ENCODE peak calls at places on chromosomes 16 and 17, in ten cellular contexts. One of them, this sample, is unnamed. For H3K4me1, the result is how much of the 10 kb centered on the place peaks cover.

GRCh38 chr16:49589721-49590120 is 216.1 kb downstream of the C16orf78 start:
- DNase-seq in SK-N-SH: no peak
- DNase-seq in Peyer's patch: no peak
- DNase-seq in GM23338: no peak
- DNase-seq in CD8-positive, alpha-beta T cell: no peak
- DNase-seq in tibial artery: no peak
- DNase-seq in lower lobe of right lung: no peak
- DNase-seq in IMR-90: no peak
- DNase-seq in cardiac muscle cell: no peak
- DNase-seq in HCT116: no peak
- DNase-seq in this sample: no peak

GRCh38 chr16:57578521-57579360 is 36.3 kb downstream of the ADGRG5 start:
- DNase-seq in SK-N-SH: no peak
- DNase-seq in Peyer's patch: peak
- DNase-seq in GM23338: no peak
- DNase-seq in CD8-positive, alpha-beta T cell: no peak
- DNase-seq in tibial artery: peak
- DNase-seq in lower lobe of right lung: no peak
- DNase-seq in IMR-90: no peak
- DNase-seq in cardiac muscle cell: no peak
- DNase-seq in HCT116: no peak
- DNase-seq in this sample: no peak

GRCh38 chr17:29766796-29767327 is 144.2 kb upstream of the CORO6 start:
- DNase-seq in SK-N-SH: no peak
- DNase-seq in Peyer's patch: no peak
- DNase-seq in GM23338: peak
- DNase-seq in CD8-positive, alpha-beta T cell: no peak
- DNase-seq in tibial artery: no peak
- DNase-seq in lower lobe of right lung: no peak
- DNase-seq in IMR-90: peak
- DNase-seq in cardiac muscle cell: no peak
- DNase-seq in HCT116: no peak
- DNase-seq in this sample: no peak

GRCh38 chr17:59300941-59301340 is 30.5 kb upstream of the YPEL2 start:
- DNase-seq in SK-N-SH: no peak
- DNase-seq in Peyer's patch: no peak
- DNase-seq in GM23338: no peak
- DNase-seq in CD8-positive, alpha-beta T cell: no peak
- DNase-seq in tibial artery: no peak
- DNase-seq in lower lobe of right lung: no peak
- DNase-seq in IMR-90: no peak
- DNase-seq in cardiac muscle cell: no peak
- DNase-seq in HCT116: no peak
- DNase-seq in this sample: no peak

GRCh38 chr17:79079421-79080200 is 5.0 kb downstream of the ENGASE start:
- DNase-seq in SK-N-SH: peak
- DNase-seq in Peyer's patch: no peak
- DNase-seq in GM23338: no peak
- DNase-seq in CD8-positive, alpha-beta T cell: no peak
- DNase-seq in tibial artery: no peak
- DNase-seq in lower lobe of right lung: peak
- DNase-seq in IMR-90: no peak
- DNase-seq in cardiac muscle cell: no peak
- DNase-seq in HCT116: no peak
- DNase-seq in this sample: peak

GRCh38 chr17:45936610-45937009 is 42.3 kb downstream of the MAPT start:
- DNase-seq in SK-N-SH: peak
- DNase-seq in Peyer's patch: no peak
- DNase-seq in GM23338: no peak
- DNase-seq in CD8-positive, alpha-beta T cell: no peak
- DNase-seq in tibial artery: no peak
- DNase-seq in lower lobe of right lung: no peak
- DNase-seq in IMR-90: no peak
- DNase-seq in cardiac muscle cell: no peak
- DNase-seq in HCT116: no peak
- DNase-seq in this sample: no peak

GRCh38 chr17:3961564-3962047 is 2.6 kb downstream of the ATP2A3 start:
- DNase-seq in SK-N-SH: no peak
- DNase-seq in Peyer's patch: peak
- DNase-seq in GM23338: no peak
- DNase-seq in CD8-positive, alpha-beta T cell: no peak
- DNase-seq in tibial artery: no peak
- DNase-seq in lower lobe of right lung: no peak
- DNase-seq in IMR-90: no peak
- DNase-seq in cardiac muscle cell: no peak
- DNase-seq in HCT116: no peak
- DNase-seq in this sample: no peak

GRCh38 chr16:12356622-12357365 is 380.3 kb downstream of the SNX29 start:
- DNase-seq in SK-N-SH: no peak
- DNase-seq in Peyer's patch: no peak
- DNase-seq in GM23338: peak
- DNase-seq in CD8-positive, alpha-beta T cell: no peak
- DNase-seq in tibial artery: no peak
- DNase-seq in lower lobe of right lung: no peak
- DNase-seq in IMR-90: no peak
- DNase-seq in cardiac muscle cell: no peak
- DNase-seq in HCT116: no peak
- DNase-seq in this sample: no peak

GRCh38 chr17:81821603-81822311 is 11.3 kb downstream of the MCRIP1 start:
- DNase-seq in SK-N-SH: peak
- DNase-seq in Peyer's patch: peak
- DNase-seq in GM23338: peak
- DNase-seq in CD8-positive, alpha-beta T cell: no peak
- DNase-seq in tibial artery: peak
- DNase-seq in lower lobe of right lung: peak
- DNase-seq in IMR-90: peak
- DNase-seq in cardiac muscle cell: peak
- DNase-seq in HCT116: peak
- DNase-seq in this sample: peak

GRCh38 chr17:64128787-64129514 is 993 bp downstream of the ERN1 start:
- DNase-seq in SK-N-SH: no peak
- DNase-seq in Peyer's patch: no peak
- DNase-seq in GM23338: peak
- DNase-seq in CD8-positive, alpha-beta T cell: no peak
- DNase-seq in tibial artery: peak
- DNase-seq in lower lobe of right lung: peak
- DNase-seq in IMR-90: no peak
- DNase-seq in cardiac muscle cell: no peak
- DNase-seq in HCT116: no peak
- DNase-seq in this sample: no peak

GRCh38 chr16:87581867-87582220 is 20.5 kb upstream of the JPH3 start:
- DNase-seq in SK-N-SH: peak
- DNase-seq in Peyer's patch: peak
- DNase-seq in GM23338: no peak
- DNase-seq in CD8-positive, alpha-beta T cell: no peak
- DNase-seq in tibial artery: peak
- DNase-seq in lower lobe of right lung: no peak
- DNase-seq in IMR-90: peak
- DNase-seq in cardiac muscle cell: no peak
- DNase-seq in HCT116: peak
- DNase-seq in this sample: peak

GRCh38 chr17:80219013-80219776 is 938 bp downstream of the SGSH start:
- DNase-seq in SK-N-SH: peak
- DNase-seq in Peyer's patch: peak
- DNase-seq in GM23338: peak
- DNase-seq in CD8-positive, alpha-beta T cell: peak
- DNase-seq in tibial artery: peak
- DNase-seq in lower lobe of right lung: peak
- DNase-seq in IMR-90: peak
- DNase-seq in cardiac muscle cell: peak
- DNase-seq in HCT116: peak
- DNase-seq in this sample: peak

GRCh38 chr17:81928497-81929252 is 1.1 kb upstream of the MAFG start:
- DNase-seq in SK-N-SH: peak
- DNase-seq in Peyer's patch: no peak
- DNase-seq in GM23338: no peak
- DNase-seq in CD8-positive, alpha-beta T cell: no peak
- DNase-seq in tibial artery: no peak
- DNase-seq in lower lobe of right lung: no peak
- DNase-seq in IMR-90: no peak
- DNase-seq in cardiac muscle cell: no peak
- DNase-seq in HCT116: no peak
- DNase-seq in this sample: peak

GRCh38 chr17:66677201-66677981 is 157.5 kb upstream of the CACNG5 start:
- DNase-seq in SK-N-SH: no peak
- DNase-seq in Peyer's patch: no peak
- DNase-seq in GM23338: no peak
- DNase-seq in CD8-positive, alpha-beta T cell: no peak
- DNase-seq in tibial artery: no peak
- DNase-seq in lower lobe of right lung: no peak
- DNase-seq in IMR-90: peak
- DNase-seq in cardiac muscle cell: no peak
- DNase-seq in HCT116: no peak
- DNase-seq in this sample: no peak

GRCh38 chr17:27565874-27566672 is 64.9 kb upstream of the LGALS9 start:
- DNase-seq in SK-N-SH: no peak
- DNase-seq in Peyer's patch: no peak
- DNase-seq in GM23338: no peak
- DNase-seq in CD8-positive, alpha-beta T cell: no peak
- DNase-seq in tibial artery: no peak
- DNase-seq in lower lobe of right lung: peak
- DNase-seq in IMR-90: peak
- DNase-seq in cardiac muscle cell: no peak
- DNase-seq in HCT116: no peak
- DNase-seq in this sample: no peak

GRCh38 chr17:79791354-79792123 is 5.3 kb downstream of the CBX8 start:
- DNase-seq in SK-N-SH: peak
- DNase-seq in Peyer's patch: no peak
- DNase-seq in GM23338: peak
- DNase-seq in CD8-positive, alpha-beta T cell: no peak
- DNase-seq in tibial artery: no peak
- DNase-seq in lower lobe of right lung: peak
- DNase-seq in IMR-90: no peak
- DNase-seq in cardiac muscle cell: no peak
- DNase-seq in HCT116: no peak
- DNase-seq in this sample: no peak

GRCh38 chr17:79123988-79124387 is 49.4 kb downstream of the ENGASE start:
- DNase-seq in SK-N-SH: no peak
- DNase-seq in Peyer's patch: no peak
- DNase-seq in GM23338: no peak
- DNase-seq in CD8-positive, alpha-beta T cell: no peak
- DNase-seq in tibial artery: no peak
- DNase-seq in lower lobe of right lung: no peak
- DNase-seq in IMR-90: no peak
- DNase-seq in cardiac muscle cell: no peak
- DNase-seq in HCT116: no peak
- DNase-seq in this sample: no peak

GRCh38 chr16:61057635-61058034 is 978.6 kb downstream of the CDH8 start:
- DNase-seq in SK-N-SH: no peak
- DNase-seq in Peyer's patch: no peak
- DNase-seq in GM23338: no peak
- DNase-seq in CD8-positive, alpha-beta T cell: no peak
- DNase-seq in tibial artery: no peak
- DNase-seq in lower lobe of right lung: no peak
- DNase-seq in IMR-90: no peak
- DNase-seq in cardiac muscle cell: no peak
- DNase-seq in HCT116: no peak
- DNase-seq in this sample: no peak

GRCh38 chr17:16327018-16327417 is 26.3 kb downstream of the CENPV start:
- DNase-seq in SK-N-SH: no peak
- DNase-seq in Peyer's patch: no peak
- DNase-seq in GM23338: no peak
- DNase-seq in CD8-positive, alpha-beta T cell: no peak
- DNase-seq in tibial artery: no peak
- DNase-seq in lower lobe of right lung: no peak
- DNase-seq in IMR-90: no peak
- DNase-seq in cardiac muscle cell: no peak
- DNase-seq in HCT116: no peak
- DNase-seq in this sample: no peak

GRCh38 chr17:72691601-72692000 is 400.9 kb downstream of the SLC39A11 start:
- DNase-seq in SK-N-SH: no peak
- DNase-seq in Peyer's patch: no peak
- DNase-seq in GM23338: no peak
- DNase-seq in CD8-positive, alpha-beta T cell: no peak
- DNase-seq in tibial artery: no peak
- DNase-seq in lower lobe of right lung: no peak
- DNase-seq in IMR-90: peak
- DNase-seq in cardiac muscle cell: no peak
- DNase-seq in HCT116: no peak
- DNase-seq in this sample: no peak

GRCh38 chr17:82887255-82888164 is 47.7 kb upstream of the ZNF750 start:
- DNase-seq in SK-N-SH: no peak
- DNase-seq in Peyer's patch: no peak
- DNase-seq in GM23338: no peak
- DNase-seq in CD8-positive, alpha-beta T cell: no peak
- DNase-seq in tibial artery: no peak
- DNase-seq in lower lobe of right lung: no peak
- DNase-seq in IMR-90: peak
- DNase-seq in cardiac muscle cell: no peak
- DNase-seq in HCT116: no peak
- DNase-seq in this sample: no peak

GRCh38 chr17:14205992-14206461 is 30.6 kb downstream of the CDRT15 start:
- DNase-seq in SK-N-SH: no peak
- DNase-seq in Peyer's patch: no peak
- DNase-seq in GM23338: peak
- DNase-seq in CD8-positive, alpha-beta T cell: peak
- DNase-seq in tibial artery: no peak
- DNase-seq in lower lobe of right lung: peak
- DNase-seq in IMR-90: no peak
- DNase-seq in cardiac muscle cell: no peak
- DNase-seq in HCT116: peak
- DNase-seq in this sample: peak
- H3K4me1 ChIP-seq in SK-N-SH: under half
- H3K4me1 ChIP-seq in Peyer's patch: under half
- H3K4me1 ChIP-seq in GM23338: under half
- H3K4me1 ChIP-seq in CD8-positive, alpha-beta T cell: half or more
- H3K4me1 ChIP-seq in tibial artery: under half
- H3K4me1 ChIP-seq in lower lobe of right lung: under half
- H3K4me1 ChIP-seq in IMR-90: under half
- H3K4me1 ChIP-seq in cardiac muscle cell: under half
- H3K4me1 ChIP-seq in HCT116: under half
- H3K4me1 ChIP-seq in this sample: under half

GRCh38 chr16:66484453-66485213 is 57.5 kb downstream of the BEAN1 start:
- DNase-seq in SK-N-SH: no peak
- DNase-seq in Peyer's patch: no peak
- DNase-seq in GM23338: no peak
- DNase-seq in CD8-positive, alpha-beta T cell: no peak
- DNase-seq in tibial artery: peak
- DNase-seq in lower lobe of right lung: no peak
- DNase-seq in IMR-90: no peak
- DNase-seq in cardiac muscle cell: no peak
- DNase-seq in HCT116: no peak
- DNase-seq in this sample: no peak
- TF ChIP-seq CTCF in SK-N-SH: no peak
- TF ChIP-seq CTCF in Peyer's patch: no peak
- TF ChIP-seq CTCF in GM23338: peak
- TF ChIP-seq CTCF in CD8-positive, alpha-beta T cell: no peak
- TF ChIP-seq CTCF in tibial artery: no peak
- TF ChIP-seq CTCF in lower lobe of right lung: no peak
- TF ChIP-seq CTCF in IMR-90: no peak
- TF ChIP-seq CTCF in cardiac muscle cell: no peak
- TF ChIP-seq CTCF in HCT116: no peak
- TF ChIP-seq CTCF in this sample: no peak

GRCh38 chr16:53035176-53035942 is 17.3 kb downstream of the CHD9NB start:
- DNase-seq in SK-N-SH: no peak
- DNase-seq in Peyer's patch: no peak
- DNase-seq in GM23338: no peak
- DNase-seq in CD8-positive, alpha-beta T cell: no peak
- DNase-seq in tibial artery: no peak
- DNase-seq in lower lobe of right lung: no peak
- DNase-seq in IMR-90: no peak
- DNase-seq in cardiac muscle cell: no peak
- DNase-seq in HCT116: no peak
- DNase-seq in this sample: no peak
- H3K4me1 ChIP-seq in SK-N-SH: under half
- H3K4me1 ChIP-seq in Peyer's patch: under half
- H3K4me1 ChIP-seq in GM23338: under half
- H3K4me1 ChIP-seq in CD8-positive, alpha-beta T cell: under half
- H3K4me1 ChIP-seq in tibial artery: under half
- H3K4me1 ChIP-seq in lower lobe of right lung: under half
- H3K4me1 ChIP-seq in IMR-90: under half
- H3K4me1 ChIP-seq in cardiac muscle cell: under half
- H3K4me1 ChIP-seq in HCT116: under half
- H3K4me1 ChIP-seq in this sample: under half

GRCh38 chr16:24568392-24568791 is 29.0 kb downstream of the RBBP6 start:
- DNase-seq in SK-N-SH: peak
- DNase-seq in Peyer's patch: no peak
- DNase-seq in GM23338: no peak
- DNase-seq in CD8-positive, alpha-beta T cell: no peak
- DNase-seq in tibial artery: no peak
- DNase-seq in lower lobe of right lung: no peak
- DNase-seq in IMR-90: peak
- DNase-seq in cardiac muscle cell: no peak
- DNase-seq in HCT116: no peak
- DNase-seq in this sample: no peak
- TF ChIP-seq CTCF in SK-N-SH: peak
- TF ChIP-seq CTCF in Peyer's patch: no peak
- TF ChIP-seq CTCF in GM23338: no peak
- TF ChIP-seq CTCF in CD8-positive, alpha-beta T cell: no peak
- TF ChIP-seq CTCF in tibial artery: peak
- TF ChIP-seq CTCF in lower lobe of right lung: no peak
- TF ChIP-seq CTCF in IMR-90: peak
- TF ChIP-seq CTCF in cardiac muscle cell: peak
- TF ChIP-seq CTCF in HCT116: no peak
- TF ChIP-seq CTCF in this sample: peak

This sample was measured in psoas muscle.